ENCODE peak calls at places on chromosomes 6 and 20, in ten cellular contexts. A is progenitor cell of endocrine pancreas, B is NCI-H1436, F is RWPE2, L is nephron progenitor cell, Z is endothelial cell of umbilical vein, W is DMS53, Y is AG08396, R is right cardiac atrium, Q is Calu3. J is an unnamed sample.

GRCh38 chr6:117776441-117776840 is 101.2 kb downstream of the NUS1 start:
- DNase-seq in F (no peak), W (peak; percentile 3), A (no peak), Z (no peak), L (no peak), B (no peak), R (no peak), Q (no peak), Y (no peak), J (peak; percentile 3)

GRCh38 chr6:47303383-47303782 is 6.3 kb downstream of the TNFRSF21 start:
- DNase-seq in B (no peak), L (no peak), W (no peak), Y (no peak), Q (no peak), A (no peak), F (no peak), Z (no peak), R (no peak), J (no peak)

GRCh38 chr6:165987483-165988305 is 180.0 kb downstream of the TBXT start:
- DNase-seq in B (no peak), A (peak; percentile 23), F (no peak), Y (peak; percentile 84), W (peak; percentile 74), R (peak; percentile 93), L (peak; percentile 72), Q (peak; percentile 69), Z (no peak), J (no peak)

GRCh38 chr20:15195378-15195777 is 858.0 kb upstream of the FLRT3 start:
- DNase-seq in F (no peak), Z (no peak), A (no peak), B (no peak), Y (no peak), L (no peak), W (no peak), R (no peak), Q (no peak), J (no peak)

GRCh38 chr20:51327251-51327841 is 215.2 kb downstream of the NFATC2 start:
- DNase-seq in W (no peak), A (no peak), B (no peak), L (no peak), Q (no peak), R (no peak), F (no peak), Y (peak; percentile 75), Z (no peak), J (no peak)

GRCh38 chr20:561437-562231 is 18.0 kb upstream of the CSNK2A1 start:
- DNase-seq in B (peak; percentile 55), W (peak; percentile 84), L (peak; percentile 70), Q (peak; percentile 70), F (no peak), A (peak; percentile 52), Z (peak; percentile 79), R (peak; percentile 42), Y (peak; percentile 73), J (peak; percentile 76)

GRCh38 chr20:46357030-46357514 is 48.8 kb upstream of the CDH22 start:
- DNase-seq in Y (no peak), B (no peak), A (no peak), R (peak; percentile 49), L (no peak), Z (peak; percentile 10), W (no peak), F (no peak), Q (no peak), J (no peak)

GRCh38 chr6:140846518-140847277 is 1286.0 kb upstream of the GJE1 start:
- DNase-seq in L (no peak), A (no peak), R (no peak), B (no peak), W (no peak), Z (peak; percentile 64), F (no peak), Y (no peak), Q (no peak), J (no peak)

GRCh38 chr20:46027245-46027853 is 1.7 kb upstream of the SLC12A5 start:
- DNase-seq in B (no peak), W (peak; percentile 63), Y (peak; percentile 79), R (no peak), L (peak; percentile 78), Q (peak; percentile 73), Z (peak; percentile 37), A (peak; percentile 44), F (no peak), J (peak; percentile 26)

GRCh38 chr6:100730001-100730400 is 151.1 kb downstream of the ASCC3 start:
- DNase-seq in R (no peak), F (no peak), Z (no peak), Y (no peak), A (no peak), L (peak; percentile 6), Q (no peak), W (no peak), B (no peak), J (no peak)